ENCODE peak calls at places on chromosomes 12 and 14, in five cellular contexts. X is testis; M is right lobe of liver; P is CD8-positive, alpha-beta T cell; Y is IMR-90. V is an unnamed sample.
A peak's percentile ranks its signal among the peaks of the same experiment; 100 is the strongest.

GRCh38 chr14:105480807-105481801 is 5.6 kb upstream of the CRIP1 start:
- DNase-seq in X (peak; percentile 90), M (peak; percentile 87), P (peak; percentile 90), Y (peak; percentile 81), V (no peak)

GRCh38 chr12:96534339-96534738 is 45.0 kb downstream of the CFAP54 start:
- DNase-seq in X (no peak), M (no peak), P (no peak), Y (no peak), V (no peak)

GRCh38 chr14:34220921-34221320 is 241.1 kb downstream of the SPTSSA start:
- DNase-seq in X (no peak), M (no peak), P (no peak), Y (no peak), V (no peak)

GRCh38 chr12:46303039-46303666 is 34.3 kb upstream of the SLC38A1 start:
- DNase-seq in X (peak; percentile 28), M (no peak), P (peak; percentile 59), Y (peak; percentile 33), V (peak; percentile 50)

GRCh38 chr14:37550511-37550910 is 44.5 kb downstream of the FOXA1 start:
- DNase-seq in X (no peak), M (no peak), P (no peak), Y (peak; percentile 88), V (no peak)

GRCh38 chr12:113461666-113462065 is 10.0 kb downstream of the LHX5 start:
- DNase-seq in X (no peak), M (no peak), P (no peak), Y (no peak), V (no peak)

GRCh38 chr12:62291888-62292760 is 31.9 kb downstream of the USP15 start:
- DNase-seq in X (no peak), M (no peak), P (no peak), Y (peak; percentile 43), V (peak; percentile 41)

GRCh38 chr14:94320243-94320642 is 2.9 kb downstream of the SERPINA6 start:
- DNase-seq in X (no peak), M (no peak), P (no peak), Y (no peak), V (peak; percentile 89)

GRCh38 chr12:3469711-3470110 is 21.3 kb upstream of the PRMT8 start:
- DNase-seq in X (no peak), M (no peak), P (no peak), Y (no peak), V (no peak)

GRCh38 chr12:66746489-66747201 is 67.8 kb upstream of the GRIP1 start:
- DNase-seq in X (no peak), M (no peak), P (no peak), Y (no peak), V (no peak)

GRCh38 chr14:32408018-32408417 is 78.9 kb downstream of the AKAP6 start:
- DNase-seq in X (peak; percentile 76), M (no peak), P (no peak), Y (no peak), V (no peak)

GRCh38 chr14:99633141-99633540 is 11.8 kb upstream of the HHIPL1 start:
- DNase-seq in X (no peak), M (no peak), P (no peak), Y (no peak), V (no peak)

GRCh38 chr12:131493068-131493826 is 217.6 kb upstream of the SFSWAP start:
- DNase-seq in X (peak; percentile 85), M (no peak), P (no peak), Y (no peak), V (no peak)

GRCh38 chr14:99822166-99822527 is 28.9 kb downstream of the EML1 start:
- DNase-seq in X (no peak), M (no peak), P (no peak), Y (no peak), V (no peak)

GRCh38 chr12:130795906-130796305 is 43.1 kb downstream of the STX2 start:
- DNase-seq in X (no peak), M (no peak), P (no peak), Y (no peak), V (no peak)

GRCh38 chr12:86445361-86445760 is 189.2 kb upstream of the MGAT4C start:
- DNase-seq in X (no peak), M (no peak), P (no peak), Y (peak; percentile 0), V (no peak)

GRCh38 chr12:112778400-112778799 is 13.1 kb upstream of the RPH3A start:
- DNase-seq in X (peak; percentile 38), M (no peak), P (no peak), Y (no peak), V (no peak)

GRCh38 chr14:95303552-95303951 is 16.2 kb downstream of the CLMN start:
- DNase-seq in X (no peak), M (no peak), P (no peak), Y (no peak), V (no peak)

GRCh38 chr12:58491296-58491695 is 429.0 kb downstream of the LRIG3 start:
- DNase-seq in X (no peak), M (no peak), P (no peak), Y (peak; percentile 90), V (no peak)

GRCh38 chr14:33081259-33081658 is 142.6 kb downstream of the NPAS3 start:
- DNase-seq in X (no peak), M (no peak), P (no peak), Y (no peak), V (no peak)

GRCh38 chr12:111686574-111687105 is 787 bp downstream of the ACAD10 start:
- DNase-seq in X (no peak), M (no peak), P (no peak), Y (peak; percentile 44), V (no peak)

GRCh38 chr14:26851793-26852192 is 254.0 kb upstream of the NOVA1 start:
- DNase-seq in X (no peak), M (no peak), P (no peak), Y (no peak), V (no peak)

GRCh38 chr12:46404733-46405132 is 32.2 kb upstream of the SLC38A2 start:
- DNase-seq in X (no peak), M (no peak), P (no peak), Y (no peak), V (no peak)

GRCh38 chr12:28108599-28108998 is 81.7 kb upstream of the CCDC91 start:
- DNase-seq in X (no peak), M (no peak), P (no peak), Y (no peak), V (no peak)

GRCh38 chr12:24421759-24422158 is 472.3 kb upstream of the SOX5 start:
- DNase-seq in X (no peak), M (no peak), P (no peak), Y (no peak), V (no peak)

DNA sequence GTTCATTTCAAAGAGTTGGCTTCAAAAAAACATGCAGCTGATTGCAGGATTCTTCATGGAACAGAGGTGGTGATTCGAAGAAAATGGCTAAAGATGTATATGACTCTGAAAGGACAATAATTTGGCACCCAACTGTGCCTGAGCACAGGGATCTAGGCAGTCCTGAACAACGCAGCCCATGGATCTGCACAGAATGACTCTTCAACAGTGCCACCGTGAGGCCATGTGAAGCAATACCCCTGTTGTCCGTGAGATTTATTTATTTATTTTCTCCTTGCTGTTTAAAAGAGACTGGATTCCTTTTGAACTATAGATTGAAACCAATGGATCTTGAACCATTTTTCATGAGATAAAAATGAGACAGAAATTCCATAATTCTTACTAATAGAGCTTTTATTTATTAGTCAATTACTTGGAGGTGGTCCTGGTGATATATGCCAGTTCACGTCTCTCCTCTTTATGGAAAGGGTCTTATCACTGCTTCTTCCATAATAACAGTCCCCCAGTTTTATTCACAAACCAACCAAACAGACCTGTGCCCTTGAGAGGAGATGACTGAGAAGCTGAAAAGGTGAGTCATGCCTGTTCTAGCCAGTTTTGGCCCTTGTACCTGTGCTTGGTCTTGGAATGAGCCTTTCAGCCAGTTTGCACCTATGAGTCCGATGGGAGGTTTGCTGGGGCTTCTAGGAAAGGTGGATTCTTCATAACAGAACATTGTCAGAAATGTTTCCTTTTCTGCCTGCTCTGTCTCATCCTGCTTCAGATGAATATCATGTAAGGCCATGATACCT is 1598.3 kb downstream of the AACS start:
- DNase-seq in X (peak; percentile 36), M (no peak), P (no peak), Y (no peak), V (peak; percentile 7)
- TF ChIP-seq CTCF in X (peak; percentile 34), M (peak; percentile 29), P (no peak), Y (no peak), V (peak; percentile 34)

GRCh38 chr12:53046655-53047220 is 3.1 kb upstream of the TNS2 start:
- DNase-seq in X (peak; percentile 93), M (peak; percentile 94), P (peak; percentile 47), Y (peak; percentile 86), V (no peak)

GRCh38 chr12:53048780-53049401 is 974 bp upstream of the TNS2 start:
- DNase-seq in X (peak; percentile 68), M (peak; percentile 77), P (no peak), Y (peak; percentile 62), V (no peak)

GRCh38 chr12:53045646-53046045 is 4.2 kb upstream of the TNS2 start:
- DNase-seq in X (no peak), M (no peak), P (no peak), Y (no peak), V (no peak)

GRCh38 chr12:53048033-53048779 is 1.7 kb upstream of the TNS2 start:
- DNase-seq in X (peak; percentile 67), M (peak; percentile 89), P (no peak), Y (no peak), V (no peak)

DNA sequence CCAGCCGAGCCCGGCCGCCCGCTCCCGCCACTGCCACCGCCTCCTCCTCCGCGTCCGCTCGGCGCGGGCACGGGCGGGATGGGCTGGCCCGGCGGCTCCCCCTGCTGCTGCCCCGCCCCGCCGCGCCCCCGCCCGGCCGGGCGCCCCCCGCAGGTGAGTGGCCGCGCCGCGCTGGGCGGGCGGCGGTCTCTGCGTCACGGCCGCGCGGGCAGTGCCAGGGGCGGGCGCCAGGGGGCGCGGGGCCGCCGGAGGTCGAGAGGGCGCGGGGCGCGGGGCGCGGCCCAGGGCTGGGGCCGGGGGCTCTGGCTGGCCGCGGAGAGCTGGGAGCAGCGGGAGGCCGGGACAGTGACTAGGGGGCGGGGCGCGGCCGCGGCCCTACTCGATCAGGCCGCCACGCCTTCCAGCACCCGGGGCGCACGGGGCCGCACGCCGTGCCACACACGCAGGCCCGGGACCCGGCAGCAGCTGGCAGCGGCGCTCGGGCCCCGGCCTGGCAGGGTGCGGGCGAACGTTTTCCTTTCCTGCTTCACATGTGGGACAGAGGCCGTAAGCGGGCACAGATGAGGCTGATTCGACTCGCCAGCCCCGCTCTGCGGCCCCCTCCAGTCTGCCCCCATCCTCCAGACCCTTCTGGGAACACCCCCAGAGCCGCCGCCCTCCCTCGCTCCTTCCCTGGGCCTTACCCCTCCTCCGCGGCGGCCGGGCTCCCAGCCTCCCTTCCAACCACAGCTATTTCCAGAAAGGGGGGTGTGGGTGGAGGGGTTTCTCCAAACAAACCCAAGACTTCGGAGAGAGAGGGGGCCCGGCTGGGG is 2.4 kb upstream of the TNS2 start:
- DNase-seq in X (peak; percentile 79), M (peak; percentile 90), P (peak; percentile 64), Y (peak; percentile 69), V (no peak)
- H3K4me1 ChIP-seq in X (peaks cover 70% of the 10 kb centered on the region), M (no peaks in the 10 kb centered on the region), P (peaks cover 5% of the 10 kb centered on the region), Y (peaks cover 41% of the 10 kb centered on the region), V (no peaks in the 10 kb centered on the region)

GRCh38 chr12:122949816-122950215 is 16.4 kb downstream of the ABCB9 start:
- DNase-seq in X (no peak), M (no peak), P (no peak), Y (no peak), V (no peak)
- H3K27ac ChIP-seq in X (peak overlapping the region; percentile 37), M (no peak overlapping the region), P (no peak overlapping the region), Y (no peak overlapping the region), V (no peak overlapping the region)

DNA sequence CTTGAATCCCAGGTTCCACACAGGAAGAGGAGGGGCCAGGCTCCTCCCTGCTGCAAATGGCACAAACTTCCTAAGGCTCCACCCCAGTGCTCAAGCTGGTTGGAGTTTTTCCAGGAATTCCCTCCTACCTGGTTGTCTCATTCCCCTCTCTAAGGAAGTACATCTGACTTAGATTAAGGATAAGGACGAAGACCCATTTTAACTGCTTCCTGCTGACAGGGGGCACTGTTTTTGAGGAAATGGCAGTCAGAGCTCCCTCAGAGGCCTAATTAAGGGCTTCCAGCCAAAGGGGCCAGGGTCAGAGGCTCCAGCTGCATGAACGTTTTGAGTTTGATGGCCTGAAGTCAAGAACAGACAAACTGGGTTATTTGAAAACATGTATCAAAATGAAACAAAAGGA is 1084.7 kb downstream of the SLC6A15 start:
- DNase-seq in X (peak; percentile 81), M (no peak), P (no peak), Y (no peak), V (no peak)
- TF ChIP-seq CTCF in X (no peak), M (no peak), P (no peak), Y (no peak), V (peak; percentile 32)

V was measured in foreskin keratinocyte.